ENCODE peak calls at places on chromosome 10, in seven cellular contexts. Y is chondrocyte, U is esophagus muscularis mucosa, B is suprapubic skin, S is IMR-90, P is brain microvascular endothelial cell, G is fibroblast of the aortic adventitia. H is an unnamed sample.

GRCh38 chr10:116287906-116288501 is 15.0 kb upstream of the GFRA1 start:
- DNase-seq in Y (no peak), B (no peak), G (peak; percentile 70), U (no peak), S (peak; percentile 64), P (peak; percentile 53), H (peak; percentile 52)

GRCh38 chr10:76388321-76388720 is 956.9 kb downstream of the LRMDA start:
- DNase-seq in S (peak; percentile 29), P (no peak), B (no peak), U (no peak), G (peak; percentile 45), Y (no peak), H (peak; percentile 4)

GRCh38 chr10:102072867-102073527 is 7.8 kb downstream of the HPS6 start:
- DNase-seq in U (peak; percentile 94), S (peak; percentile 73), B (peak; percentile 89), G (peak; percentile 87), P (peak; percentile 77), Y (no peak), H (peak; percentile 66)

GRCh38 chr10:58892039-58892665 is 284.3 kb upstream of the PHYHIPL start:
- DNase-seq in B (no peak), U (no peak), S (no peak), Y (no peak), P (no peak), G (peak; percentile 52), H (no peak)

GRCh38 chr10:1739751-1740150 is 2.4 kb upstream of the ADARB2 start:
- DNase-seq in P (no peak), Y (no peak), S (no peak), B (no peak), G (no peak), U (no peak), H (no peak)

GRCh38 chr10:93220315-93221170 is 146.8 kb downstream of the CYP26A1 start:
- DNase-seq in U (peak; percentile 72), G (no peak), Y (no peak), S (no peak), P (no peak), B (no peak), H (no peak)

GRCh38 chr10:15472431-15473400 is 101.6 kb upstream of the FAM171A1 start:
- DNase-seq in B (no peak), G (peak; percentile 93), Y (no peak), P (peak; percentile 82), U (no peak), S (peak; percentile 7), H (no peak)

GRCh38 chr10:7039859-7040258 is 371.0 kb downstream of the SFMBT2 start:
- DNase-seq in P (no peak), B (no peak), G (no peak), S (no peak), Y (no peak), U (no peak), H (no peak)

GRCh38 chr10:70432101-70432500 is 9.4 kb downstream of the NODAL start:
- DNase-seq in P (no peak), S (no peak), U (no peak), B (no peak), Y (no peak), G (no peak), H (no peak)

GRCh38 chr10:17123961-17124360 is 5.7 kb downstream of the CUBN start:
- DNase-seq in B (no peak), G (no peak), S (no peak), U (no peak), Y (no peak), P (no peak), H (no peak)

GRCh38 chr10:126199221-126199998 is 188.9 kb downstream of the ADAM12 start:
- DNase-seq in G (peak; percentile 99), U (peak; percentile 45), B (no peak), Y (no peak), P (peak; percentile 100), S (peak; percentile 100), H (peak; percentile 87)

GRCh38 chr10:52313350-52314006 is 603 bp upstream of the DKK1 start:
- DNase-seq in P (peak; percentile 25), G (peak; percentile 8), B (no peak), U (no peak), Y (no peak), S (peak; percentile 32), H (no peak)

GRCh38 chr10:80182986-80183385 is 22.4 kb downstream of the ANXA11 start:
- DNase-seq in G (no peak), P (no peak), S (no peak), Y (peak; percentile 44), B (no peak), U (no peak), H (no peak)

GRCh38 chr10:44935201-44935960 is 24.2 kb upstream of the RASSF4 start:
- DNase-seq in U (no peak), G (peak; percentile 91), Y (no peak), B (no peak), S (peak; percentile 95), P (peak; percentile 72), H (peak; percentile 64)

GRCh38 chr10:132320776-132321469 is 11.1 kb upstream of the LRRC27 start:
- DNase-seq in P (no peak), S (no peak), B (peak; percentile 46), U (no peak), Y (peak; percentile 39), G (no peak), H (no peak)

GRCh38 chr10:117175215-117175900 is 21.9 kb upstream of the KCNK18 start:
- DNase-seq in S (no peak), U (no peak), Y (peak; percentile 92), P (no peak), B (peak; percentile 66), G (no peak), H (no peak)

GRCh38 chr10:93070378-93071176 is 3.1 kb upstream of the CYP26A1 start:
- DNase-seq in G (no peak), P (no peak), S (no peak), U (peak; percentile 72), B (no peak), Y (no peak), H (no peak)

GRCh38 chr10:43206391-43207235 is 60.3 kb downstream of the RASGEF1A start:
- DNase-seq in G (no peak), Y (peak; percentile 80), S (no peak), U (no peak), P (no peak), B (peak; percentile 43), H (no peak)

GRCh38 chr10:88870101-88870500 is 9.9 kb upstream of the STAMBPL1 start:
- DNase-seq in G (no peak), Y (no peak), B (no peak), U (no peak), S (no peak), P (no peak), H (no peak)

GRCh38 chr10:13943735-13944398 is 357.1 kb downstream of the PRPF18 start:
- DNase-seq in P (no peak), B (no peak), S (no peak), U (no peak), Y (no peak), G (no peak), H (no peak)

GRCh38 chr10:101968286-101968685 is 87.7 kb downstream of the ARMH3 start:
- DNase-seq in G (no peak), B (no peak), S (no peak), Y (no peak), P (no peak), U (no peak), H (no peak)

GRCh38 chr10:24929056-24929544 is 23.3 kb downstream of the PRTFDC1 start:
- DNase-seq in B (no peak), U (no peak), G (peak; percentile 94), S (no peak), P (peak; percentile 77), Y (no peak), H (no peak)

GRCh38 chr10:43125881-43126731 is 12.1 kb upstream of the CSGALNACT2 start:
- DNase-seq in Y (no peak), G (no peak), P (no peak), U (peak; percentile 62), S (no peak), B (peak; percentile 39), H (no peak)

GRCh38 chr10:51896849-51897248 is 197.5 kb upstream of the CSTF2T start:
- DNase-seq in P (no peak), U (no peak), B (no peak), Y (no peak), S (peak; percentile 82), G (peak; percentile 98), H (peak; percentile 4)

GRCh38 chr10:79047875-79048638 is 20.7 kb upstream of the ZMIZ1 start:
- DNase-seq in S (no peak), P (no peak), Y (peak; percentile 62), B (peak; percentile 69), U (no peak), G (no peak), H (no peak)

GRCh38 chr10:7666253-7667023 is at the start of gene ITIH5:
- DNase-seq in P (no peak), B (peak; percentile 64), Y (no peak), S (no peak), U (no peak), G (no peak), H (no peak)

GRCh38 chr10:129972145-129972965 is 8.3 kb upstream of the EBF3 start:
- DNase-seq in P (no peak), Y (no peak), U (no peak), S (no peak), G (peak; percentile 35), B (no peak), H (no peak)

GRCh38 chr10:3886666-3887251 is 101.8 kb upstream of the KLF6 start:
- DNase-seq in U (no peak), P (peak; percentile 96), Y (no peak), S (peak; percentile 96), G (peak; percentile 90), B (no peak), H (peak; percentile 86)

GRCh38 chr10:110789604-110790428 is 81.9 kb upstream of the PDCD4 start:
- DNase-seq in G (no peak), U (no peak), Y (no peak), B (no peak), P (no peak), S (no peak), H (no peak)

GRCh38 chr10:124177180-124177518 is 83.8 kb upstream of the CHST15 start:
- DNase-seq in B (no peak), U (no peak), Y (no peak), G (no peak), S (no peak), P (no peak), H (no peak)
- TF ChIP-seq CTCF in B (no peak), U (no peak), Y (peak; percentile 34), G (no peak), S (no peak), P (peak; percentile 10), H (no peak)

GRCh38 chr10:19983880-19984279 is 167.6 kb downstream of the PLXDC2 start:
- DNase-seq in G (no peak), B (no peak), S (no peak), P (no peak), U (no peak), Y (no peak), H (no peak)
- TF ChIP-seq CTCF in G (no peak), B (no peak), S (no peak), P (no peak), U (no peak), Y (no peak), H (no peak)

DNA sequence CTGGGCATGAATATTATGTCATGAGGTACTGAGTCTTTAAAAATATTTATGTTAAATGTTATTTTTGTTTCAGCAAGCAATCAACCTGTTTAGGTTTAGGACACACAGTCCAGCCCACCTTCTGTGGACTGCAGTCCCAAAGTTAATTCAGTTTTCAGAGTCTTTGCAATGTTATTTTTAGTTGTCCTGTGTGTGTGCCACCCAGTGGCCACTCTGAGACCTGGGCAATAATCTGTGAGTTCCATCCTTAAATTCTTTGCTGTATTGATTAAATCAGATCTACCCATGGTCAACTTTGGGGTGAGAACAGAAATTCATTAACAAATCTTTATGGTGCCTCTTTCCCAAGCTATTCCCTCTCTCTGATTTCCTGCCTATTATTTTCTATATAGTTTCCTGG is 415.1 kb downstream of the CCSER2 start:
- DNase-seq in Y (no peak), G (no peak), P (peak; percentile 9), B (no peak), U (no peak), S (no peak), H (no peak)
- TF ChIP-seq CTCF in Y (peak; percentile 78), G (no peak), P (peak; percentile 65), B (no peak), U (no peak), S (peak; percentile 21), H (peak; percentile 45)

GRCh38 chr10:90658791-90659190 is 199.0 kb downstream of the HTR7 start:
- DNase-seq in U (no peak), S (no peak), P (no peak), Y (no peak), G (no peak), B (no peak), H (no peak)
- TF ChIP-seq CTCF in U (no peak), S (no peak), P (peak; percentile 66), Y (no peak), G (peak; percentile 32), B (no peak), H (no peak)